ENCODE peak calls at places on chromosomes 11 and 22, in four cellular contexts. F is K562, L is ovary, P is endothelial cell of umbilical vein. H is an unnamed sample.

GRCh38 chr22:40029189-40029890 is 34.6 kb downstream of the FAM83F start:
- DNase-seq in F (no peak), L (no peak), P (no peak), H (no peak)

GRCh38 chr11:127825185-127825584 is 762.2 kb downstream of the ETS1 start:
- DNase-seq in F (no peak), L (no peak), P (no peak), H (no peak)

GRCh38 chr22:36579441-36579840 is 50.5 kb upstream of the EIF3D start:
- DNase-seq in F (no peak), L (no peak), P (no peak), H (no peak)

GRCh38 chr11:62370743-62371440 is 33.6 kb downstream of the ASRGL1 start:
- DNase-seq in F (no peak), L (no peak), P (no peak), H (no peak)

GRCh38 chr22:37546436-37547248 is 13.6 kb upstream of the CDC42EP1 start:
- DNase-seq in F (no peak), L (peak; percentile 77), P (peak; percentile 44), H (peak; percentile 73)

GRCh38 chr22:44380716-44381500 is 68.2 kb upstream of the SHISAL1 start:
- DNase-seq in F (no peak), L (no peak), P (no peak), H (no peak)

GRCh38 chr11:81005595-81005994 is 1564.8 kb upstream of the TENM4 start:
- DNase-seq in F (no peak), L (no peak), P (peak; percentile 43), H (no peak)

GRCh38 chr11:58926251-58926650 is 13.0 kb upstream of the GLYATL1 start:
- DNase-seq in F (no peak), L (no peak), P (no peak), H (no peak)

GRCh38 chr11:92827132-92827531 is 142.3 kb upstream of the MTNR1B start:
- DNase-seq in F (no peak), L (no peak), P (no peak), H (no peak)

GRCh38 chr22:39895682-39896081 is 2.1 kb upstream of the ENTHD1 start:
- DNase-seq in F (no peak), L (no peak), P (no peak), H (no peak)

GRCh38 chr22:44133901-44134511 is 46.7 kb upstream of the PARVG start:
- DNase-seq in F (no peak), L (no peak), P (peak; percentile 21), H (peak; percentile 36)

GRCh38 chr11:16610738-16611388 is 127.6 kb upstream of the C11orf58 start:
- DNase-seq in F (no peak), L (no peak), P (no peak), H (no peak)

GRCh38 chr11:84408946-84409411 is 1122.8 kb upstream of the CCDC90B start:
- DNase-seq in F (no peak), L (no peak), P (no peak), H (no peak)

GRCh38 chr11:62153617-62154016 is 29.8 kb downstream of the INCENP start:
- DNase-seq in F (no peak), L (no peak), P (no peak), H (no peak)

GRCh38 chr11:76640540-76640939 is 30.0 kb downstream of the LRRC32 start:
- DNase-seq in F (no peak), L (no peak), P (no peak), H (no peak)

GRCh38 chr11:8631395-8632110 is 37.5 kb upstream of the STK33 start:
- DNase-seq in F (peak; percentile 17), L (no peak), P (no peak), H (peak; percentile 57)

GRCh38 chr11:45470151-45471001 is 184.2 kb upstream of the SYT13 start:
- DNase-seq in F (no peak), L (peak; percentile 52), P (no peak), H (peak; percentile 46)

GRCh38 chr22:31650391-31650790 is 11.6 kb downstream of the PISD start:
- DNase-seq in F (no peak), L (no peak), P (no peak), H (no peak)

GRCh38 chr11:66725646-66726045 is 3.4 kb downstream of the SPTBN2 start:
- DNase-seq in F (no peak), L (no peak), P (no peak), H (no peak)

GRCh38 chr22:31800065-31800464 is 46.2 kb downstream of the DEPDC5 start:
- DNase-seq in F (no peak), L (no peak), P (no peak), H (no peak)

GRCh38 chr22:36816635-36817428 is at the start of gene PVALB:
- DNase-seq in F (peak; percentile 13), L (peak; percentile 48), P (peak; percentile 34), H (peak; percentile 23)

GRCh38 chr11:72629266-72629665 is 45.0 kb downstream of the PDE2A start:
- DNase-seq in F (no peak), L (no peak), P (no peak), H (no peak)

GRCh38 chr11:35463211-35463810 is 44.0 kb upstream of the SLC1A2 start:
- DNase-seq in F (no peak), L (no peak), P (no peak), H (no peak)

GRCh38 chr11:119671048-119671447 is 58.0 kb downstream of the NECTIN1 start:
- DNase-seq in F (no peak), L (peak; percentile 93), P (peak; percentile 64), H (peak; percentile 89)

DNA sequence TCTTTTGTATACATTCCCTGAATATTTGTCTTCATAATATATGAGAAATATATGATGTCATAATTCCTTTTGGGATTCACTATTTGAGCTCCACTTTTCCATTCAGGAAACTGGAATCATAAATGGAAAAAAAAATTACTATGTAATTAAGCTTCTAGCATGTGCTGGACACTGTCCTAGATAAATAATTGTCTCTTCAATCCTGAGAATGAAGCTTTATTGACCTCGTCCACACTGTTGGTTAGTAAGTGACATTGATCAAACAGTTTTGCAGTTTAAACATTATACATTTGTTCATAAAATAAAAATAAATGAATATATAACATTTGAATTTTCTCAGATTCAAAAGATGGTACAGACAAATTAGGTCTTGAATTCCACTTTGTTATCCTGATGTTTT is 1691.2 kb downstream of the LRRC4C start:
- DNase-seq in F (no peak), L (no peak), P (no peak), H (no peak)
- H3K27ac ChIP-seq in F (no peak overlapping the region), L (no peak overlapping the region), P (no peak overlapping the region), H (no peak overlapping the region)

GRCh38 chr22:38755155-38755910 is 465 bp downstream of the SUN2 start:
- DNase-seq in F (peak; percentile 84), L (peak; percentile 90), P (peak; percentile 68), H (peak; percentile 90)
- TF ChIP-seq POLR2A in F (no peak), L (no peak), P (peak; percentile 24), H (no peak)

DNA sequence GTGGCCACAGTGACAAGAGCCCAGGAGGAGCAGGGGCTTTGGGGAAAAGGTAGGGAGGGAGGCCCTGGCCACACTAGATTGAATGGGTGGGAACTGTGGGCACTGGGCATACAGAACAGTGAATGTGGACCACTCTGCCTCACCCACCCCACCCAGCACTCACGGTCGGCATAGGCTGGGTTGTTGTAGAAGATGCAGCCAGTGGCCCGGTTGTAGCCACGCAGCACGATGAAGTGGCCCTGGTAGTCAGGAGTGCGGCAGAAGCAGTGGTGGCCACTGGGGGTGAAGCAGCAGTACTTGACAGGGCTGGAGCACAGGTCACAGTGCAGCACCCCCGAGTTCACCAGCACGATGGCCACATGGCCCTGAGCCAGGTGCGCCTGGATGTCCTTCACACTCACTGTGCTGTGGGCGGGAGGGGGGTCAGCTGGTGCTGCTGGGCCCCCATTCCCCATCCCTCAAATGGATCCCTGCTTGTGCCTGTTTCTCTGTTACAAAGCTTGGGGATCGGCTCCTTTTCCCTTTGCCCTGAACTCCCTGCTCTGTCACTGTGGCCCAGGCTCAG is 11.2 kb downstream of the GUCD1 start:
- DNase-seq in F (no peak), L (no peak), P (no peak), H (no peak)
- H3K27ac ChIP-seq in F (no peak overlapping the region), L (no peak overlapping the region), P (no peak overlapping the region), H (no peak overlapping the region)

GRCh38 chr11:65354265-65355012 is at the start of gene TIGD3:
- DNase-seq in F (peak; percentile 98), L (peak; percentile 98), P (peak; percentile 98), H (peak; percentile 98)
- TF ChIP-seq POLR2A in F (peak; percentile 42), L (peak; percentile 62), P (peak; percentile 79), H (no peak)

GRCh38 chr22:23140385-23140784 is 1.4 kb downstream of the RSPH14 start:
- DNase-seq in F (no peak), L (no peak), P (no peak), H (no peak)

GRCh38 chr22:23133922-23134321 is 7.9 kb downstream of the RSPH14 start:
- DNase-seq in F (no peak), L (no peak), P (no peak), H (no peak)

GRCh38 chr22:23138584-23139469 is 3.0 kb downstream of the RSPH14 start:
- DNase-seq in F (no peak), L (no peak), P (no peak), H (no peak)

GRCh38 chr22:23137905-23138520 is 3.8 kb downstream of the RSPH14 start:
- DNase-seq in F (no peak), L (no peak), P (no peak), H (no peak)

GRCh38 chr22:23137468-23137867 is 4.3 kb downstream of the RSPH14 start:
- DNase-seq in F (no peak), L (no peak), P (no peak), H (no peak)
- H3K27ac ChIP-seq in F (no peak overlapping the region), L (no peak overlapping the region), P (no peak overlapping the region), H (no peak overlapping the region)

GRCh38 chr22:41898645-41899044 is 16.2 kb downstream of the SHISA8 start:
- DNase-seq in F (no peak), L (no peak), P (no peak), H (no peak)
- TF ChIP-seq POLR2A in F (no peak), L (no peak), P (no peak), H (no peak)

DNA sequence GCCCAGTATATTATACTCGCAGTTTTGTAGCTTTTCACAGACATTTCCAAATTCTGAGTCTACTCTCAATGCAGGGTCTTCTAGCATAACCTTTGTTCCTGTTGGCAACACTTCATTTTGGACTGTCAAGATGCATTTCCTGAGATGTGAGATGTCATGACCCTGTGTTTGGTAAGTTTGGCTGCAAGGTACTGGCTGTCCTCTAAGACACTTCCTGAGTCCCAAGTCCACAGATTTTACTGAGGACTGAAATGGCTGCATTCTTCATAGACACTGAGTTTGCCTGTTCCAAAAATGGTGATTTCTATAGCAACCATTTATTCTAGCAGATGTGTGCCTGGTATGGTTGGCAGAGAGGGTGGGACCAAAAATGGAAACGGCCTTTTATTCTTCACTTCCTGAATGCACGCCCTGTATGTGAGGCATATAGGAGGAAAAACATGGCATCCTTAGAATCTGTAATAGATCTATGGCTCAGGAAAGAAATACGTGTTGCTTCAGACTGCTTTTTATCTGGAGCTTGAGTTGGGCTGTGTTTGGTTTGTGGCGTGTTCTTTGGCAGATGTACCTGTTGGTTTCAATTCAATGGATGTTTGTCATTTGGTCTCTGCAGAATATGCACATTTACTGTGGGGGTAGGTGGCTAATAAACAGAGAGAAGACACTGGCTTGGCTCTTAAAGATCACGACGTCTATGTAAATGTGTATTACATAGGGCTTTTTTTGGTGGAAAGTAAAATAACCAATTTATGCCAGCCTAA is 62.4 kb downstream of the ZBTB16 start:
- DNase-seq in F (no peak), L (no peak), P (no peak), H (no peak)
- H3K27ac ChIP-seq in F (no peak overlapping the region), L (no peak overlapping the region), P (no peak overlapping the region), H (no peak overlapping the region)